ENCODE peak calls at places on chromosomes 13 and 19, in ten cellular contexts. Y is CD8-positive, alpha-beta T cell; D is neural progenitor cell; V is prostate gland; Q is brain microvascular endothelial cell; G is coronary artery; H is psoas muscle; J is A549; R is AG09309; S is OCI-LY7. Z is an unnamed sample.

GRCh38 chr13:108812165-108812564 is 182.8 kb downstream of the MYO16 start:
- DNase-seq in Y (no peak), D (no peak), V (no peak), Q (no peak), G (no peak), H (no peak), J (no peak), R (no peak), S (no peak), Z (no peak)

GRCh38 chr19:13839938-13840750 is 36.8 kb upstream of the NANOS3 start:
- DNase-seq in Y (peak; percentile 21), D (no peak), V (no peak), Q (no peak), G (no peak), H (peak; percentile 76), J (no peak), R (no peak), S (no peak), Z (no peak)

GRCh38 chr13:110984798-110985197 is 69.9 kb upstream of the ANKRD10 start:
- DNase-seq in Y (no peak), D (no peak), V (no peak), Q (no peak), G (no peak), H (no peak), J (no peak), R (no peak), S (no peak), Z (no peak)

GRCh38 chr13:98761126-98761978 is 8.9 kb upstream of the SLC15A1 start:
- DNase-seq in Y (no peak), D (no peak), V (no peak), Q (peak; percentile 54), G (no peak), H (no peak), J (no peak), R (peak; percentile 45), S (no peak), Z (peak; percentile 59)

GRCh38 chr13:94617389-94618000 is 15.8 kb downstream of the GPR180 start:
- DNase-seq in Y (no peak), D (no peak), V (no peak), Q (no peak), G (no peak), H (no peak), J (no peak), R (no peak), S (peak; percentile 34), Z (peak; percentile 34)

GRCh38 chr13:57823704-57824103 is 192.2 kb downstream of the PCDH17 start:
- DNase-seq in Y (no peak), D (no peak), V (no peak), Q (no peak), G (no peak), H (no peak), J (no peak), R (no peak), S (no peak), Z (no peak)

GRCh38 chr13:100753391-100753790 is 78.8 kb upstream of the TMTC4 start:
- DNase-seq in Y (no peak), D (no peak), V (no peak), Q (no peak), G (no peak), H (no peak), J (no peak), R (no peak), S (no peak), Z (no peak)

GRCh38 chr19:15437355-15438123 is 12.2 kb downstream of the WIZ start:
- DNase-seq in Y (no peak), D (no peak), V (no peak), Q (no peak), G (no peak), H (no peak), J (no peak), R (peak; percentile 41), S (no peak), Z (no peak)

GRCh38 chr19:8585894-8586750 is 8.9 kb upstream of the MYO1F start:
- DNase-seq in Y (no peak), D (peak; percentile 90), V (no peak), Q (no peak), G (no peak), H (no peak), J (no peak), R (no peak), S (peak; percentile 47), Z (peak; percentile 64)

DNA sequence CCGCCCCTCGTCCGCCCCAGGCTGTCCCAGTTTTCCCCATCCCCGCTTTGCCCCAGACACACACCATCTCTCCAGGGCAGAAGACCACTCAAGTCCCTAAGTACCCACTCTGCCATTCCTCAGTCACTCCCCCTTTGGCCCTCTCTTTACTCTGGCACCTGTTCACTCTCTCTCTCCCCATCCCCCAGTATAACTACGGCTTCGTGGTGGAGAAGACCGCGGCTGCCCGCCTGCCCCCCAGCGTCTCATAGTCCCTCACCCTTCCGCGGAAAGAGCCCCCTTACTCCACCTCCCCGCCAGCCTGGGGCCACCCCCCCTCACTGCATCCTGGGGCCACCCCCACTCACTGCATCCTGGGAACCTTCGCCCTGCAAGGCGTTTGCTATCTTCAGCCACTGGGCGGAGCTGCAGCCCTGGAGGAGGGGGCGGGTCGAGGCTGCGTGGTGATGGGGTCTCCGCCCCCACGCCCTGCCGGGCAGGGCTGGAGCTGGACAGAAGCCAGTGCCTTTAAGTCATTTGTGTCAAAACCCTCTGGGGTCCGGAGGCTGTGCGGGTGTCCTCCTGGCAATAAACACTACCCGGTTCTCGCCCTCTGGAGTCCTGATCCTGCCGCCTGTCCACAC is 5.0 kb downstream of the MVB12A start:
- DNase-seq in Y (no peak), D (peak; percentile 95), V (no peak), Q (peak; percentile 24), G (no peak), H (peak; percentile 34), J (no peak), R (no peak), S (peak; percentile 71), Z (peak; percentile 33)
- TF ChIP-seq CTCF in Y (no peak), D (peak; percentile 73), V (peak; percentile 36), Q (peak; percentile 76), G (no peak), H (no peak), J (peak; percentile 38), R (peak; percentile 45), S (peak; percentile 78), Z (peak; percentile 17)

GRCh38 chr13:113647351-113648217 is 10.4 kb downstream of the ATP4B start:
- DNase-seq in Y (no peak), D (no peak), V (peak; percentile 92), Q (no peak), G (peak; percentile 90), H (peak; percentile 76), J (peak; percentile 5), R (no peak), S (no peak), Z (no peak)
- H3K4me3 ChIP-seq in Y (no peak overlapping the region), D (no peak overlapping the region), V (peak overlapping the region; percentile 8), Q (no peak overlapping the region), G (no peak overlapping the region), H (no peak overlapping the region), J (no peak overlapping the region), R (no peak overlapping the region), S (no peak overlapping the region), Z (no peak overlapping the region)

GRCh38 chr13:64459778-64460177 is 2770.4 kb downstream of the PCDH9 start:
- DNase-seq in Y (no peak), D (no peak), V (no peak), Q (no peak), G (no peak), H (no peak), J (no peak), R (no peak), S (no peak), Z (no peak)
- TF ChIP-seq CTCF in Y (no peak), D (no peak), V (no peak), Q (no peak), G (no peak), H (no peak), J (no peak), R (no peak), S (no peak), Z (no peak)

GRCh38 chr13:62525652-62526051 is 1110.0 kb upstream of the PCDH20 start:
- DNase-seq in Y (no peak), D (no peak), V (no peak), Q (no peak), G (no peak), H (no peak), J (no peak), R (no peak), S (no peak), Z (no peak)

GRCh38 chr13:62524061-62524460 is 1108.4 kb upstream of the PCDH20 start:
- DNase-seq in Y (no peak), D (no peak), V (no peak), Q (no peak), G (no peak), H (no peak), J (no peak), R (no peak), S (no peak), Z (peak; percentile 46)

GRCh38 chr13:62524498-62524897 is 1108.8 kb upstream of the PCDH20 start:
- DNase-seq in Y (no peak), D (peak; percentile 23), V (no peak), Q (no peak), G (no peak), H (no peak), J (no peak), R (no peak), S (no peak), Z (peak; percentile 11)
- H3K4me3 ChIP-seq in Y (no peak overlapping the region), D (peak overlapping the region; percentile 8), V (no peak overlapping the region), Q (no peak overlapping the region), G (no peak overlapping the region), H (no peak overlapping the region), J (no peak overlapping the region), R (no peak overlapping the region), S (no peak overlapping the region), Z (no peak overlapping the region)

GRCh38 chr19:10835754-10836477 is at the start of gene TMED1:
- DNase-seq in Y (peak; percentile 85), D (peak; percentile 100), V (peak; percentile 88), Q (peak; percentile 100), G (peak; percentile 99), H (peak; percentile 100), J (peak; percentile 91), R (peak; percentile 94), S (peak; percentile 100), Z (peak; percentile 100)
- TF ChIP-seq CTCF in Y (no peak), D (peak; percentile 40), V (peak; percentile 69), Q (peak; percentile 33), G (no peak), H (peak; percentile 29), J (no peak), R (no peak), S (peak; percentile 39), Z (no peak)

DNA sequence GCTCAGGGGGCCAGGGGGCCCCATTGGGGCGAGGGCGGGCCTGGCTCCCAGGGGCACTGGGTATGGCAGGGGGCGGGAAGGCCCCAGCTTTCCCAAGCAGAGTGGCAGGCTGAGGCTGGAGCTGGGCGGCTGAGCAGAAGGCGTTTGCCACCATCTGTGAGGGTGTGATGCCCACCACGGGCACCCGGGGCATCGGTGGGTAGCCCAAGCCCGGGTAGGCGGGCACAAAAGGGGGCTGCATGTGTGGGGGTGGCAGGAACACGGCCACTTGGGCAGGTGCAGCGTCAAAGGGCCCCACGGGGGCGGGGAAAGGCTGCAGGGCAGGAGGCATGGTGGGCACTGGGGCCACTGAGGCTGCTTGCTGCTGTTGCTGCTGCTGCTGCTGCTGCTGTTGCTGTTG is 22.8 kb downstream of the NUMBL start:
- DNase-seq in Y (no peak), D (no peak), V (no peak), Q (no peak), G (no peak), H (no peak), J (no peak), R (no peak), S (no peak), Z (no peak)
- H3K4me3 ChIP-seq in Y (no peak overlapping the region), D (no peak overlapping the region), V (no peak overlapping the region), Q (no peak overlapping the region), G (no peak overlapping the region), H (no peak overlapping the region), J (no peak overlapping the region), R (no peak overlapping the region), S (no peak overlapping the region), Z (no peak overlapping the region)

Z was measured in GM12865.